ENCODE peak calls at places on chromosome 20, in nine cellular contexts. J is ascending aorta; U is right cardiac atrium; D is CD8-positive, alpha-beta T cell; Z is psoas muscle; C is heart left ventricle; G is stomach; H is iPS DF 6.9; E is right lobe of liver. L is an unnamed sample. For H3K4me1, the result is how much of the 10 kb centered on the place peaks cover.

GRCh38 chr20:62607366-62608217 is 34.7 kb upstream of the SLCO4A1 start:
- DNase-seq in J (no peak), U (no peak), D (no peak), Z (no peak), C (no peak), G (no peak), H (no peak), E (no peak), L (no peak)

GRCh38 chr20:32067234-32067821 is 15.3 kb downstream of the HCK start:
- DNase-seq in J (no peak), U (no peak), D (no peak), Z (no peak), C (no peak), G (no peak), H (no peak), E (no peak), L (no peak)

GRCh38 chr20:63050406-63050805 is 43.6 kb upstream of the BHLHE23 start:
- DNase-seq in J (no peak), U (no peak), D (no peak), Z (peak), C (peak), G (no peak), H (no peak), E (peak), L (peak)

GRCh38 chr20:31562241-31562640 is 42.8 kb upstream of the ID1 start:
- DNase-seq in J (no peak), U (peak), D (no peak), Z (no peak), C (no peak), G (no peak), H (no peak), E (no peak), L (no peak)

GRCh38 chr20:23215596-23215995 is 129.5 kb upstream of the CD93 start:
- DNase-seq in J (no peak), U (no peak), D (no peak), Z (no peak), C (no peak), G (no peak), H (no peak), E (no peak), L (no peak)

GRCh38 chr20:44832724-44833123 is 22.4 kb upstream of the RIMS4 start:
- DNase-seq in J (no peak), U (no peak), D (no peak), Z (no peak), C (no peak), G (no peak), H (no peak), E (no peak), L (no peak)

GRCh38 chr20:52160805-52161204 is 30.8 kb downstream of the ZFP64 start:
- DNase-seq in J (no peak), U (no peak), D (no peak), Z (no peak), C (no peak), G (no peak), H (no peak), E (no peak), L (no peak)

GRCh38 chr20:62860391-62860923 is 1.2 kb downstream of the TCFL5 start:
- DNase-seq in J (no peak), U (no peak), D (no peak), Z (peak), C (no peak), G (no peak), H (no peak), E (no peak), L (no peak)

GRCh38 chr20:12179692-12180091 is 262.0 kb downstream of the BTBD3 start:
- DNase-seq in J (no peak), U (no peak), D (no peak), Z (no peak), C (no peak), G (no peak), H (no peak), E (no peak), L (no peak)

GRCh38 chr20:58774214-58774613 is 76.5 kb downstream of the GNAS-AS1 start:
- DNase-seq in J (no peak), U (no peak), D (no peak), Z (no peak), C (no peak), G (no peak), H (no peak), E (no peak), L (no peak)

GRCh38 chr20:46699651-46700359 is 9.6 kb upstream of the SLC2A10 start:
- DNase-seq in J (no peak), U (no peak), D (no peak), Z (no peak), C (no peak), G (no peak), H (no peak), E (no peak), L (no peak)

GRCh38 chr20:50245561-50246366 is 55.1 kb downstream of the CEBPB start:
- DNase-seq in J (no peak), U (no peak), D (no peak), Z (peak), C (peak), G (no peak), H (no peak), E (no peak), L (no peak)

GRCh38 chr20:9021699-9022098 is 47.2 kb upstream of the PLCB4 start:
- DNase-seq in J (no peak), U (no peak), D (no peak), Z (no peak), C (no peak), G (no peak), H (peak), E (no peak), L (no peak)

GRCh38 chr20:17735206-17735804 is 35.5 kb downstream of the BANF2 start:
- DNase-seq in J (no peak), U (no peak), D (no peak), Z (no peak), C (no peak), G (no peak), H (no peak), E (no peak), L (no peak)

GRCh38 chr20:23629017-23629541 is 8.7 kb downstream of the CST3 start:
- DNase-seq in J (peak), U (peak), D (no peak), Z (peak), C (no peak), G (peak), H (no peak), E (no peak), L (no peak)

GRCh38 chr20:47278907-47279348 is 77.6 kb downstream of the ZMYND8 start:
- DNase-seq in J (no peak), U (no peak), D (no peak), Z (no peak), C (no peak), G (no peak), H (no peak), E (no peak), L (no peak)

GRCh38 chr20:36499723-36500501 is 41.4 kb upstream of the MYL9 start:
- DNase-seq in J (no peak), U (no peak), D (no peak), Z (no peak), C (no peak), G (no peak), H (no peak), E (no peak), L (no peak)

GRCh38 chr20:44028868-44029847 is 114.5 kb downstream of the TOX2 start:
- DNase-seq in J (no peak), U (no peak), D (no peak), Z (no peak), C (no peak), G (no peak), H (no peak), E (no peak), L (no peak)

GRCh38 chr20:15834857-15835256 is 738.4 kb downstream of the KIF16B start:
- DNase-seq in J (no peak), U (no peak), D (no peak), Z (no peak), C (no peak), G (no peak), H (no peak), E (no peak), L (no peak)

GRCh38 chr20:16017656-16018055 is 555.6 kb downstream of the KIF16B start:
- DNase-seq in J (no peak), U (no peak), D (no peak), Z (no peak), C (no peak), G (no peak), H (no peak), E (no peak), L (no peak)

GRCh38 chr20:49447946-49448809 is 34.3 kb downstream of the KCNB1 start:
- DNase-seq in J (no peak), U (peak), D (no peak), Z (peak), C (peak), G (no peak), H (no peak), E (no peak), L (no peak)

GRCh38 chr20:62887147-62887859 is 25.7 kb upstream of the TCFL5 start:
- DNase-seq in J (no peak), U (peak), D (peak), Z (peak), C (peak), G (peak), H (no peak), E (peak), L (no peak)

GRCh38 chr20:31906001-31906400 is 35.6 kb downstream of the TTLL9 start:
- DNase-seq in J (no peak), U (no peak), D (no peak), Z (no peak), C (no peak), G (no peak), H (no peak), E (no peak), L (no peak)

GRCh38 chr20:57881466-57882405 is 171.9 kb upstream of the PMEPA1 start:
- DNase-seq in J (no peak), U (no peak), D (no peak), Z (no peak), C (no peak), G (no peak), H (no peak), E (no peak), L (no peak)

GRCh38 chr20:57082546-57082945 is 183.9 kb downstream of the BMP7 start:
- DNase-seq in J (no peak), U (no peak), D (no peak), Z (no peak), C (no peak), G (no peak), H (no peak), E (no peak), L (no peak)

DNA sequence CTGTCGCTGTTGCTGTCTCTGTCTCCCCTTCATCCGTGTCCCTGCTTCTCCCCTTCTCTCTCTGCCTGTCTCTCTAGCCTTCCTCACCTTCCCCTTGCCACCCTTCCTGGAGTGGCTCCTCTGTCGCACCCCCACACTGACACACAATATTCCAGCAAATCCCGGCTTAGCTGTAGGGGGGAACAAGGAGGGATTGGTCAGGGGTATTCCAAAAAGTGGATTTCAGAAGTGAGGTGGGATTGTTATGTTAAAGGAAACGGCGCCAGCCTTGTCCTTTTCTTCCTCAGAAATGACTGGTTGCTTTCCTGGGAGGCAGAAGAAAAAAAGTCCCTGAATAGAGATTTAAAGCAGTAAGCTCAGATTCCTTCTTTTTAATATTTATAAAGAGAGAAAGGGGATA is 76.3 kb upstream of the SIRPA start:
- DNase-seq in J (no peak), U (no peak), D (no peak), Z (no peak), C (no peak), G (no peak), H (no peak), E (peak), L (no peak)
- H3K4me1 ChIP-seq in J (under half), U (under half), D (under half), Z (under half), C (under half), G (under half), H (under half), E (under half), L (under half)

DNA sequence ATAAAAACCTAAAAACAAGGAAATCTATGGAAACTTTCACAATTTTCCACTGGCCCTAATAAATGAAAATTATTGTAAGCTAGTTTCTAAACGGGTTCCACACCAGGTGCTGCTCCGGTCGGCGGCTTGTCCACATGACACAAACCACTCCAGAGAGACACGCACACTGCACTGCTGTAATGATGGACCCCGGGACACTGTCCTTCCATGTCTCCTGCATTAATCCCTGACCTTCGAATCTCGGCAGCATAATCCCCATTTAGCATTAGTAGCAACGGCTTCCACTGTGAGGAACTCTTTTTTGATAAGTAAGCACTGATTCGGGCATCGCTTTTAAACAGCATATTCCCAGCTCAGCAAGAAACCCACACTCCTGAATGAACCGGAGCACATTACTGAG is 43.5 kb downstream of the INSM1 start:
- DNase-seq in J (no peak), U (no peak), D (no peak), Z (no peak), C (no peak), G (no peak), H (no peak), E (no peak), L (no peak)
- H3K4me3 ChIP-seq in J (no peak), U (no peak), D (no peak), Z (no peak), C (no peak), G (no peak), H (no peak), E (no peak), L (no peak)

GRCh38 chr20:53555081-53555480 is 38.6 kb downstream of the ZNF217 start:
- DNase-seq in J (no peak), U (no peak), D (no peak), Z (no peak), C (no peak), G (no peak), H (no peak), E (no peak), L (no peak)
- H3K27ac ChIP-seq in J (no peak), U (no peak), D (no peak), Z (no peak), C (no peak), G (no peak), H (no peak), E (peak), L (no peak)

DNA sequence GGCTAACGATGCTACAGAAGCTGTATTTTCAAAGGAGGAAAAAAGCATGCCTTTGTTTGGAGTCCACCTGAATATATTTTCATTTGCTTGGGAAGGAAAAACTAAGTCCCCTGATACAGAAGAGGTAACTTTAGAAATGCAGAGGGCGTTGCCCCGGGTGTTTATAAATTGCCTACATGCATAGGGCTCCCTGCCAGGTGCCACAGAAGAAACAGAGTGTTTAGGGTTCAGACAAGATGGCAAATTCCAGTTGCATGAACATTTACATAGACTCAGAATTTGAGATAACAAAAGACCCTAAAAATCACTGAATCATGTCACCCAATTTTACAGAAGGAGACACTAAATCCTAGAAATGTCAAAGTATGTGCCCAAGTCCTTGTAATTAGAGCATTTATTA is 19.9 kb downstream of the RIN2 start:
- DNase-seq in J (no peak), U (no peak), D (no peak), Z (no peak), C (no peak), G (no peak), H (no peak), E (no peak), L (no peak)
- H3K4me1 ChIP-seq in J (under half), U (under half), D (under half), Z (half or more), C (half or more), G (under half), H (under half), E (under half), L (under half)

L was measured in lower lobe of right lung.